ENCODE peak calls at places on chromosomes 3 and 15, in five cellular contexts. S, W, U, Y and E are unnamed samples.

GRCh38 chr15:51348688-51349087 is 7.2 kb downstream of the GLDN start:
- DNase-seq in W (no peak), U (no peak), Y (no peak), S (peak; percentile 65), E (peak; percentile 92)

GRCh38 chr3:149581681-149582349 is 76.0 kb downstream of the WWTR1 start:
- DNase-seq in S (no peak), Y (no peak), W (peak; percentile 95), U (peak; percentile 77), E (no peak)

GRCh38 chr3:29195055-29195454 is 85.8 kb upstream of the RBMS3 start:
- DNase-seq in U (no peak), W (no peak), Y (no peak), S (no peak), E (no peak)

GRCh38 chr3:113659121-113659531 is 37.3 kb downstream of the USF3 start:
- DNase-seq in U (no peak), S (no peak), Y (no peak), W (no peak), E (no peak)

GRCh38 chr15:62124953-62125263 is 40.2 kb downstream of the C2CD4B start:
- DNase-seq in U (no peak), Y (no peak), S (no peak), W (no peak), E (no peak)

GRCh38 chr3:164488893-164489292 is 589.4 kb downstream of the SI start:
- DNase-seq in S (no peak), Y (no peak), U (no peak), W (no peak), E (no peak)

GRCh38 chr3:71599416-71599815 is 15.9 kb upstream of the FOXP1 start:
- DNase-seq in Y (no peak), W (no peak), U (peak; percentile 43), S (no peak), E (no peak)

GRCh38 chr3:16511561-16512434 is 1.7 kb downstream of the RFTN1 start:
- DNase-seq in U (peak; percentile 87), Y (no peak), W (peak; percentile 81), S (no peak), E (no peak)

GRCh38 chr15:34039506-34040123 is 611 bp upstream of the AVEN start:
- DNase-seq in W (peak; percentile 18), U (no peak), Y (no peak), S (no peak), E (peak; percentile 17)

GRCh38 chr15:86373147-86373546 is 293.5 kb downstream of the AGBL1 start:
- DNase-seq in U (no peak), Y (no peak), W (no peak), S (no peak), E (no peak)

GRCh38 chr3:10845240-10845761 is 29.3 kb downstream of the SLC6A11 start:
- DNase-seq in W (no peak), S (no peak), U (no peak), Y (no peak), E (no peak)

GRCh38 chr3:188006726-188007393 is 147.1 kb upstream of the LPP start:
- DNase-seq in U (peak; percentile 59), Y (peak; percentile 20), W (peak; percentile 41), S (peak; percentile 48), E (peak; percentile 48)

GRCh38 chr15:39118510-39118909 is 462.4 kb upstream of the THBS1 start:
- DNase-seq in S (no peak), W (peak; percentile 73), Y (no peak), U (peak; percentile 97), E (no peak)

GRCh38 chr3:110624571-110624970 is 447.0 kb upstream of the NECTIN3 start:
- DNase-seq in U (peak; percentile 34), S (no peak), W (no peak), Y (no peak), E (no peak)

GRCh38 chr3:156507285-156507684 is 47.6 kb downstream of the SSR3 start:
- DNase-seq in W (no peak), S (no peak), U (no peak), Y (no peak), E (no peak)

GRCh38 chr3:11711826-11712225 is 68.1 kb upstream of the VGLL4 start:
- DNase-seq in U (no peak), Y (no peak), W (no peak), S (no peak), E (no peak)

GRCh38 chr15:53757906-53758305 is 1.6 kb downstream of the WDR72 start:
- DNase-seq in Y (no peak), U (no peak), S (no peak), W (no peak), E (no peak)

GRCh38 chr3:126888186-126888760 is 94.6 kb upstream of the PLXNA1 start:
- DNase-seq in Y (no peak), W (no peak), U (no peak), S (no peak), E (no peak)

GRCh38 chr3:183827809-183828537 is 2.6 kb upstream of the MAP6D1 start:
- DNase-seq in Y (no peak), S (no peak), W (no peak), U (no peak), E (no peak)

GRCh38 chr15:54576303-54576935 is 598.2 kb downstream of the UNC13C start:
- DNase-seq in U (no peak), S (no peak), W (no peak), Y (no peak), E (peak; percentile 16)

GRCh38 chr3:168029705-168030104 is 66.0 kb downstream of the GOLIM4 start:
- DNase-seq in W (no peak), U (no peak), Y (no peak), S (no peak), E (no peak)

GRCh38 chr15:52350423-52350822 is 54.8 kb upstream of the MYO5C start:
- DNase-seq in Y (no peak), W (no peak), U (no peak), S (no peak), E (no peak)

GRCh38 chr3:27797773-27798172 is 75.7 kb upstream of the EOMES start:
- DNase-seq in U (no peak), Y (no peak), W (no peak), S (no peak), E (no peak)